ENCODE peak calls at places on chromosome 15, in five cellular contexts. One of them, this sample, is unnamed.

GRCh38 chr15:80121546-80121945 is 31.3 kb upstream of the FAH start:
- DNase-seq in HepG2: no peak
- DNase-seq in K562: no peak
- DNase-seq in H1: no peak
- DNase-seq in GM12878: no peak
- DNase-seq in this sample: no peak

GRCh38 chr15:57611938-57612337 is 20.2 kb downstream of the MYZAP start:
- DNase-seq in HepG2: peak
- DNase-seq in K562: no peak
- DNase-seq in H1: no peak
- DNase-seq in GM12878: no peak
- DNase-seq in this sample: peak

GRCh38 chr15:101198820-101199219 is 53.0 kb downstream of the CHSY1 start:
- DNase-seq in HepG2: no peak
- DNase-seq in K562: no peak
- DNase-seq in H1: no peak
- DNase-seq in GM12878: no peak
- DNase-seq in this sample: no peak

GRCh38 chr15:61227269-61228024 is 1.7 kb downstream of the RORA start:
- DNase-seq in HepG2: no peak
- DNase-seq in K562: no peak
- DNase-seq in H1: no peak
- DNase-seq in GM12878: no peak
- DNase-seq in this sample: no peak

GRCh38 chr15:25501828-25502446 is 63.1 kb upstream of the UBE3A start:
- DNase-seq in HepG2: peak
- DNase-seq in K562: peak
- DNase-seq in H1: no peak
- DNase-seq in GM12878: no peak
- DNase-seq in this sample: peak

GRCh38 chr15:29123171-29123570 is 146.5 kb downstream of the NSMCE3 start:
- DNase-seq in HepG2: no peak
- DNase-seq in K562: no peak
- DNase-seq in H1: no peak
- DNase-seq in GM12878: no peak
- DNase-seq in this sample: no peak

GRCh38 chr15:32855942-32856341 is 138.1 kb downstream of the GREM1 start:
- DNase-seq in HepG2: peak
- DNase-seq in K562: no peak
- DNase-seq in H1: no peak
- DNase-seq in GM12878: no peak
- DNase-seq in this sample: peak

GRCh38 chr15:57156210-57156887 is 220.0 kb upstream of the CGNL1 start:
- DNase-seq in HepG2: no peak
- DNase-seq in K562: no peak
- DNase-seq in H1: no peak
- DNase-seq in GM12878: no peak
- DNase-seq in this sample: no peak

GRCh38 chr15:63887630-63888029 is 53.9 kb upstream of the HERC1 start:
- DNase-seq in HepG2: no peak
- DNase-seq in K562: no peak
- DNase-seq in H1: no peak
- DNase-seq in GM12878: no peak
- DNase-seq in this sample: no peak

GRCh38 chr15:85649372-85649771 is 145.4 kb downstream of the KLHL25 start:
- DNase-seq in HepG2: peak
- DNase-seq in K562: no peak
- DNase-seq in H1: no peak
- DNase-seq in GM12878: no peak
- DNase-seq in this sample: no peak

GRCh38 chr15:58233341-58233740 is 95.2 kb downstream of the AQP9 start:
- DNase-seq in HepG2: no peak
- DNase-seq in K562: no peak
- DNase-seq in H1: no peak
- DNase-seq in GM12878: no peak
- DNase-seq in this sample: no peak

GRCh38 chr15:41161336-41161735 is 45.3 kb upstream of the INO80 start:
- DNase-seq in HepG2: no peak
- DNase-seq in K562: no peak
- DNase-seq in H1: no peak
- DNase-seq in GM12878: no peak
- DNase-seq in this sample: no peak

GRCh38 chr15:79035814-79036213 is 54.8 kb downstream of the RASGRF1 start:
- DNase-seq in HepG2: no peak
- DNase-seq in K562: no peak
- DNase-seq in H1: no peak
- DNase-seq in GM12878: no peak
- DNase-seq in this sample: no peak

GRCh38 chr15:75431250-75431649 is 20.2 kb downstream of the SIN3A start:
- DNase-seq in HepG2: no peak
- DNase-seq in K562: no peak
- DNase-seq in H1: no peak
- DNase-seq in GM12878: no peak
- DNase-seq in this sample: no peak

GRCh38 chr15:22810735-22811338 is 24.4 kb downstream of the NIPA1 start:
- DNase-seq in HepG2: no peak
- DNase-seq in K562: no peak
- DNase-seq in H1: no peak
- DNase-seq in GM12878: no peak
- DNase-seq in this sample: no peak

GRCh38 chr15:96473556-96473955 is 143.1 kb downstream of the NR2F2 start:
- DNase-seq in HepG2: no peak
- DNase-seq in K562: no peak
- DNase-seq in H1: no peak
- DNase-seq in GM12878: no peak
- DNase-seq in this sample: no peak

GRCh38 chr15:96472647-96473046 is 142.1 kb downstream of the NR2F2 start:
- DNase-seq in HepG2: no peak
- DNase-seq in K562: no peak
- DNase-seq in H1: no peak
- DNase-seq in GM12878: no peak
- DNase-seq in this sample: no peak

GRCh38 chr15:96470682-96471290 is 140.3 kb downstream of the NR2F2 start:
- DNase-seq in HepG2: no peak
- DNase-seq in K562: no peak
- DNase-seq in H1: no peak
- DNase-seq in GM12878: no peak
- DNase-seq in this sample: no peak

GRCh38 chr15:96477227-96477626 is 146.7 kb downstream of the NR2F2 start:
- DNase-seq in HepG2: no peak
- DNase-seq in K562: no peak
- DNase-seq in H1: no peak
- DNase-seq in GM12878: no peak
- DNase-seq in this sample: no peak

GRCh38 chr15:96474274-96474673 is 143.8 kb downstream of the NR2F2 start:
- DNase-seq in HepG2: no peak
- DNase-seq in K562: no peak
- DNase-seq in H1: no peak
- DNase-seq in GM12878: no peak
- DNase-seq in this sample: no peak
- TF ChIP-seq SRF in HepG2: no peak
- TF ChIP-seq SRF in K562: no peak
- TF ChIP-seq SRF in H1: no peak
- TF ChIP-seq SRF in GM12878: no peak
- TF ChIP-seq SRF in this sample: no peak

GRCh38 chr15:91243806-91244205 is 143.7 kb downstream of the SV2B start:
- DNase-seq in HepG2: no peak
- DNase-seq in K562: no peak
- DNase-seq in H1: no peak
- DNase-seq in GM12878: no peak
- DNase-seq in this sample: no peak
- TF ChIP-seq SRF in HepG2: no peak
- TF ChIP-seq SRF in K562: no peak
- TF ChIP-seq SRF in H1: no peak
- TF ChIP-seq SRF in GM12878: no peak
- TF ChIP-seq SRF in this sample: no peak

GRCh38 chr15:38565287-38565670 is 665 bp upstream of the RASGRP1 start:
- DNase-seq in HepG2: no peak
- DNase-seq in K562: no peak
- DNase-seq in H1: no peak
- DNase-seq in GM12878: no peak
- DNase-seq in this sample: no peak
- TF ChIP-seq SRF in HepG2: no peak
- TF ChIP-seq SRF in K562: no peak
- TF ChIP-seq SRF in H1: no peak
- TF ChIP-seq SRF in GM12878: no peak
- TF ChIP-seq SRF in this sample: no peak

GRCh38 chr15:74378853-74379252 is 11.4 kb upstream of the CYP11A1 start:
- DNase-seq in HepG2: no peak
- DNase-seq in K562: no peak
- DNase-seq in H1: no peak
- DNase-seq in GM12878: no peak
- DNase-seq in this sample: no peak

GRCh38 chr15:74376226-74376625 is 8.8 kb upstream of the CYP11A1 start:
- DNase-seq in HepG2: no peak
- DNase-seq in K562: no peak
- DNase-seq in H1: no peak
- DNase-seq in GM12878: no peak
- DNase-seq in this sample: no peak

GRCh38 chr15:74375303-74375693 is 7.9 kb upstream of the CYP11A1 start:
- DNase-seq in HepG2: peak
- DNase-seq in K562: peak
- DNase-seq in H1: peak
- DNase-seq in GM12878: no peak
- DNase-seq in this sample: peak

GRCh38 chr15:74377831-74378766 is 10.7 kb upstream of the CYP11A1 start:
- DNase-seq in HepG2: no peak
- DNase-seq in K562: no peak
- DNase-seq in H1: no peak
- DNase-seq in GM12878: no peak
- DNase-seq in this sample: no peak

DNA sequence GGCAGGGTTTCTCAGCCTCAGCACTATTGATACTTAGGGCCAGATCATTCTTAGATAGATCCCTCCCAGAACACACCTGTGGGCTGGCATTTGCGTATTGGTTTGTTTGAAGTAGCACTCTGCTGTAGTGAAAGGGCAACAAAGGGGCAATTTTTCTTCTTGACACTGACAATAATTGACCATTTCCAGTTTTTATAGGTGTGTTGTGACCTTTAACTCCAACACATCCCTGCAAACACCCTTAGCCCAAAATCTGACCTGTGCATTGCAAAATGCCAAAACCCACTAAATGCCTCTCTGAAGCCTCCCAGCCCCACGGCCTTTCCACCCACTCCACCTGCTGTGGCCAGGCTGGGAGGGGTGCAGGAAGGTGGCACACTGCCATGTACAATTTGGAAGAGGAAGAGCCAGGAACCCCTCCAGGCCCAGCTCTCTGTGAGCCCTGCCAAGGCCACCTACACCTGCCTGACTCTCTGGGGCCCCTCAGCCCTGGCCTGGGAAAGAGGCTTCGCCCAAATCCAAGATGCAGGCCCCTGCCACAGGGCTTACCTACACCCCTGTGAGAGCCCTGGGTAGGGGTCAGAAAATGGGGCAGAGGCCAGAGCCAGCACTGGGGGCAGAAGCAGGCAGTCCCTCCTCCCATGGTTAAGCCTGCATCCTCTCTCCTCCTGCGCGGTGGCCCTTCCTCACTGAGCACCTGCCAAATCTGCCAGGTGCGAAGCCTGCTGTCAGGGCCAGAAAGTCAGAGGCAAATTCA is 9.6 kb upstream of the CYP11A1 start:
- DNase-seq in HepG2: no peak
- DNase-seq in K562: no peak
- DNase-seq in H1: no peak
- DNase-seq in GM12878: no peak
- DNase-seq in this sample: no peak
- TF ChIP-seq SRF in HepG2: no peak
- TF ChIP-seq SRF in K562: no peak
- TF ChIP-seq SRF in H1: no peak
- TF ChIP-seq SRF in GM12878: no peak
- TF ChIP-seq SRF in this sample: no peak

DNA sequence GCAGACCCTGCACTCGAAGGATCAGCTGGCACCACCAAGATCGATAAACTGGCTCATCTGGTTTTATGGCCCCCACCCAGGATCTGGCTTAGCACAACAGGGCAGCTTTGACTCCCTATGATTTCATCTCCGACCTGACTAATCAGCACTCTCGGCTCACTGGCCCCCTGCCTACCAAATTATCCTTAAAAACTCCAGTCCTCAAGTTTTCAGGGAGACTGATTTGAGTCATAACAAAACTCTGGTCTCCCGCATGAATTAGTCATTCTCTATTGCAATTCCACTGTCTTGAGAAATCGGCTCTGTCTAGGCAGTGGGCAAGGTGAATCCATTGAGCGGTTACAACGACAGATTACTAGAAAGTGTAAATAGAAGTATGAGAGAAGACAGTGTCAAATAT is 521.9 kb upstream of the RGMA start:
- DNase-seq in HepG2: no peak
- DNase-seq in K562: no peak
- DNase-seq in H1: no peak
- DNase-seq in GM12878: no peak
- DNase-seq in this sample: no peak
- TF ChIP-seq SRF in HepG2: no peak
- TF ChIP-seq SRF in K562: no peak
- TF ChIP-seq SRF in H1: no peak
- TF ChIP-seq SRF in GM12878: no peak
- TF ChIP-seq SRF in this sample: no peak

This sample was measured in HCT116.